ENCODE peak calls at places on chromosome 13, in five cellular contexts. H, D, E, M and V are unnamed samples.

GRCh38 chr13:28313579-28313978 is 175.2 kb downstream of the PAN3 start:
- DNase-seq in E (no peak), D (no peak), H (no peak), M (peak), V (no peak)

GRCh38 chr13:70505809-70506208 is 397.6 kb upstream of the KLHL1 start:
- DNase-seq in M (no peak), E (no peak), D (no peak), H (no peak), V (no peak)

GRCh38 chr13:100544866-100545683 is 43.5 kb downstream of the GGACT start:
- DNase-seq in H (peak), D (no peak), E (no peak), M (no peak), V (no peak)

GRCh38 chr13:48159436-48160225 is 64.7 kb upstream of the MED4 start:
- DNase-seq in M (no peak), H (no peak), D (no peak), E (no peak), V (no peak)

GRCh38 chr13:21884299-21884878 is 213.5 kb downstream of the FGF9 start:
- DNase-seq in E (no peak), M (no peak), H (no peak), D (no peak), V (no peak)

GRCh38 chr13:77737583-77738200 is 40.2 kb downstream of the SLAIN1 start:
- DNase-seq in H (no peak), E (no peak), D (no peak), M (no peak), V (no peak)

GRCh38 chr13:99610702-99611289 is 109.5 kb downstream of the TM9SF2 start:
- DNase-seq in H (no peak), M (no peak), D (no peak), E (no peak), V (no peak)

GRCh38 chr13:109871018-109871370 is 84.6 kb upstream of the IRS2 start:
- DNase-seq in M (no peak), E (peak), H (no peak), D (no peak), V (no peak)

GRCh38 chr13:113936166-113936565 is 37.7 kb downstream of the C13orf46 start:
- DNase-seq in E (no peak), H (no peak), D (no peak), M (no peak), V (no peak)

GRCh38 chr13:21478881-21479808 is 20.0 kb upstream of the ZDHHC20 start:
- DNase-seq in M (no peak), E (peak), D (peak), H (no peak), V (peak)

GRCh38 chr13:112208656-112209055 is 141.7 kb downstream of the SOX1 start:
- DNase-seq in H (no peak), E (no peak), D (no peak), M (no peak), V (no peak)

GRCh38 chr13:78680064-78680463 is 21.1 kb upstream of the OBI1 start:
- DNase-seq in M (no peak), E (no peak), D (no peak), H (no peak), V (no peak)

GRCh38 chr13:111153279-111153976 is 38.3 kb downstream of the ARHGEF7 start:
- DNase-seq in D (peak), E (peak), H (peak), M (peak), V (peak)
- TF ChIP-seq CTCF in D (no peak), E (no peak), H (no peak), M (no peak), V (no peak)

GRCh38 chr13:55229906-55230569 is 1910.7 kb upstream of the PRR20A start:
- DNase-seq in M (no peak), H (no peak), D (no peak), E (no peak), V (no peak)
- TF ChIP-seq CTCF in M (no peak), H (no peak), D (no peak), E (no peak), V (no peak)

GRCh38 chr13:19822673-19823072 is 39.9 kb upstream of the PSPC1 start:
- DNase-seq in E (no peak), D (no peak), H (no peak), M (no peak), V (no peak)

GRCh38 chr13:19817510-19818158 is 34.9 kb upstream of the PSPC1 start:
- DNase-seq in M (no peak), E (no peak), H (no peak), D (no peak), V (no peak)

GRCh38 chr13:19817106-19817505 is 34.4 kb upstream of the PSPC1 start:
- DNase-seq in H (no peak), M (no peak), D (no peak), E (no peak), V (no peak)

GRCh38 chr13:19818223-19818842 is 35.6 kb upstream of the PSPC1 start:
- DNase-seq in D (peak), H (peak), M (peak), E (peak), V (peak)
- TF ChIP-seq CTCF in D (peak), H (peak), M (peak), E (peak), V (peak)

DNA sequence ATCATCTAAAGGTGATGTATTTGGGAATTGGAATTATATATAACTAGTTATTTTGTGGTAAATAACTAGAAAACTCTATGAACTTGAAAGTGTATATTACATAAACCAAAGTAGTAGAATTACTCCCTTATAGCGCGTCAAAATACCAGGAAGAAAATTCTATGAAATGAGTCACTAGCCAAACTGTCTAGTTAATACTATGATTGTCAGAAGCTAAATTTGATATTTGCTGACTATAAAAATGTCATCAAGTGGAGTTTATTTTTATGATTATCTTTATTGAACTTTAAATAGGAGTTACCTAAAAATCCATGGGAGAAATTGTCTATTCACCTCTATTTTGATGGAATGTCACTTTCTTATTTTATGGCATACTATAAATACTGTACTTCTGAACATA is 100.6 kb downstream of the RNF17 start:
- DNase-seq in D (no peak), E (peak), M (no peak), H (no peak), V (no peak)
- TF ChIP-seq CTCF in D (no peak), E (no peak), M (no peak), H (no peak), V (no peak)

GRCh38 chr13:39676315-39676876 is 20.9 kb downstream of the COG6 start:
- DNase-seq in M (no peak), E (peak), D (no peak), H (no peak), V (no peak)
- TF ChIP-seq CTCF in M (no peak), E (peak), D (peak), H (peak), V (peak)

GRCh38 chr13:98144501-98145350 is 1.8 kb downstream of the FARP1 start:
- DNase-seq in M (peak), E (peak), H (peak), D (peak), V (peak)
- TF ChIP-seq CTCF in M (no peak), E (peak), H (no peak), D (no peak), V (no peak)

DNA sequence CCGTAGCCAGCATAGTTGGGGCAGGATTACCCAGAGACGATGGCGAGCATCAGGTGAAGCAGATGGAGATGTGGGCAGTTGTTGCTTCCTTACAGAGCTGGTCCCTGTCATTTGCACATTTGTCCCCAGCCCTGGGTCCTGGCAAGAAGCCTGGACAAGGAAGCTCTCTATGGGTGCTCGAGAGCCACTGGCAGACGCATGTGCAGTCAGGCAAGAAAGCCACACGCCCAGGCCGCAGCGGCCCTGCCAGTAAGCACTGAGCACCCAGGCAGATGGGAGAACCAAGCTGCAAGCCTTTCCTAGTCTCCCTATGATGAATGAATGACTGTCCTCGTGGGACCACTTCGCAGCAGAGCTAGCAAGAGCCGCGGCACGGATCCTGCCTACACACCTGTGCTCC is 182.8 kb downstream of the FOXO1 start:
- DNase-seq in H (no peak), M (no peak), E (no peak), D (no peak), V (no peak)
- TF ChIP-seq CTCF in H (no peak), M (no peak), E (no peak), D (no peak), V (no peak)

DNA sequence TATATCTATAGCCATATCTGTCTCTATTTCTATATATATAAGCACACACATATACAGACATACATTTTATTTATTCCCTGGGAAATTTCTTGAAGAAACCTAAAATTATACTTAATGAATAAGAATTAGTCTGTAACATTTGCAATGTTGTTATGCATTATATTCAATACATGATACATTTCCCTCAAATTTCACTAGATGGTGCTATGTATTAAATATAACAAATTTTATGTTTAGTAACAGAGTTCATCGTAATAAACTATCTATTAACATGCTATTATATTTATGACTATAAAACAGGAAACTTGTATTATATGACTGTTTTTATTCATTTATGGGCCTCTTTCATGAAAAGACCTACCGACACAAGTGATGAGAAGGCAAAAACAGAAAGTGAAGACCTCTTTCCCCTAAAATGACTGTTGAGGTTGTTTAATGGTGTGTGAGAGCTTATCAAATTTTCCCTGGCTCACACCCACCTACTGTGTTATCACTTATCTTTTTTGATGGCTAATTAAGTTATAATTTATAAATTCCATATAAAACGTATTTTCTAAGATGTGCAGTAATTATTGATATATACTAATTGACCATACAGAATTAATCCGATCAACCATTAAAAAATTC is 881.9 kb downstream of the SLITRK6 start:
- DNase-seq in H (no peak), M (no peak), D (no peak), E (peak), V (no peak)
- TF ChIP-seq CTCF in H (peak), M (no peak), D (peak), E (peak), V (peak)